ENCODE peak calls at places on chromosomes 2 and 18, in nine cellular contexts. M, A, X, G, S, B, J, U and R are unnamed samples. For H3K4me1, the result is how much of the 10 kb centered on the place peaks cover.

GRCh38 chr18:36469471-36469870 is 172.0 kb downstream of the FHOD3 start:
- DNase-seq in M (peak), A (no peak), X (no peak), G (no peak), S (no peak), B (no peak), J (no peak), U (no peak), R (no peak)

GRCh38 chr2:25131567-25132295 is 36.6 kb downstream of the POMC start:
- DNase-seq in M (peak), A (peak), X (no peak), G (no peak), S (no peak), B (peak), J (peak), U (peak), R (peak)

GRCh38 chr18:24499814-24500601 is 39.6 kb downstream of the HRH4 start:
- DNase-seq in M (no peak), A (no peak), X (no peak), G (no peak), S (no peak), B (no peak), J (peak), U (no peak), R (no peak)

GRCh38 chr2:197137234-197137633 is 173.3 kb downstream of the ANKRD44 start:
- DNase-seq in M (no peak), A (no peak), X (peak), G (no peak), S (no peak), B (no peak), J (peak), U (no peak), R (no peak)

GRCh38 chr2:177171418-177171865 is 41.2 kb upstream of the HNRNPA3 start:
- DNase-seq in M (no peak), A (no peak), X (peak), G (no peak), S (no peak), B (no peak), J (peak), U (no peak), R (no peak)

GRCh38 chr2:218343591-218343990 is 13.1 kb upstream of the CATIP start:
- DNase-seq in M (no peak), A (no peak), X (peak), G (no peak), S (no peak), B (no peak), J (peak), U (no peak), R (no peak)

GRCh38 chr2:61853086-61853847 is 593 bp downstream of the FAM161A start:
- DNase-seq in M (peak), A (peak), X (peak), G (peak), S (no peak), B (peak), J (no peak), U (peak), R (peak)

GRCh38 chr18:48922203-48922800 is 28.5 kb downstream of the SMAD7 start:
- DNase-seq in M (no peak), A (peak), X (no peak), G (peak), S (no peak), B (no peak), J (no peak), U (no peak), R (no peak)

GRCh38 chr2:240358080-240358479 is 77.4 kb upstream of the GPC1 start:
- DNase-seq in M (no peak), A (no peak), X (no peak), G (no peak), S (no peak), B (no peak), J (no peak), U (no peak), R (peak)

GRCh38 chr2:43437363-43437762 is 158.5 kb downstream of the THADA start:
- DNase-seq in M (no peak), A (no peak), X (no peak), G (no peak), S (no peak), B (no peak), J (no peak), U (no peak), R (no peak)

GRCh38 chr18:45136381-45137088 is 455.8 kb downstream of the SETBP1 start:
- DNase-seq in M (no peak), A (no peak), X (no peak), G (no peak), S (no peak), B (no peak), J (no peak), U (no peak), R (no peak)

GRCh38 chr2:63788070-63788469 is 53.6 kb upstream of the UGP2 start:
- DNase-seq in M (no peak), A (no peak), X (peak), G (no peak), S (no peak), B (no peak), J (peak), U (no peak), R (no peak)

GRCh38 chr2:27016801-27017325 is 15.9 kb upstream of the TMEM214 start:
- DNase-seq in M (peak), A (peak), X (peak), G (peak), S (no peak), B (peak), J (peak), U (peak), R (peak)

DNA sequence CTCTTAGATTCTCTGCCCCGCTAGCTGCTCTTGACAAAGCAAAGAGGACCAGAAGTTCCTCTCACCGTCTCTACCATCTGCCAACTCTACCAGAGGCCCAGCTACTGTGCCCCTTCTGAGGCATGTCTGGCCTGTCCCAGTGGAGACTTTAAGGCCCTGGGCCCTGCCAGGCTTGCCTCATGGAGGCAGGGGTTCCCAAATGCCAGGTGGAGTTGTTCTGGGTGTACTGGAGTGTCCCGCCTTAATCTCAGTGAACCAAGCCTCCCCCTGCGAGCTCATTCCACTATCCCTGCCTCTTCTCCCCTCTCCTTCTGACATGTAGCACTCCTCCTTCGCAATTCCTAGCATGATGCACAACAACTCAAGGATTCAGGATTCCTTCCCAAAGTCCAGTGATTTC is 2.3 kb downstream of the HOXD12 start:
- DNase-seq in M (no peak), A (no peak), X (no peak), G (no peak), S (no peak), B (no peak), J (no peak), U (no peak), R (no peak)
- H3K4me1 ChIP-seq in M (under half), A (under half), X (under half), G (under half), S (half or more), B (under half), J (under half), U (under half), R (under half)

DNA sequence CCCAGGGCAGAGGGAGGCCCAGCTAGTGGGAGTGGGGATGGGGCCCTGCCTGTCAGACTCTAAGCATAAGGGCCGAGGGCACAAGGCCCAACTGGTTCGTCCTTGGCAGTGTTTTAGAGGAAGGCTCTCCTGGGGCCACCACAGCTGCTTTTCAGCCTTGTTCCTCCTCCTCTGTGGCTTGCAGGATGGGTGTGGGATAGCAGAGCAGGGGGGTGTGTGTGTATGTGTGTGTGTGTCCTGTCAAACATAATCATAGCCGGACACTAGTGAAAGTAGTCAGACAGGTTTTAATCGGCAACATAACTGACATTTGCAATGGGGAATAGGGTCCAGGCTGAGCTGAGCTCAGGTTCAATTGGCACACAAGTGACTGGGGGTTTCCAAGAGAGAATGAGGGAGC is 114.2 kb downstream of the SEPTIN10 start:
- DNase-seq in M (no peak), A (no peak), X (no peak), G (no peak), S (no peak), B (no peak), J (no peak), U (no peak), R (no peak)
- H3K4me1 ChIP-seq in M (under half), A (under half), X (under half), G (under half), S (under half), B (under half), J (under half), U (under half), R (under half)

GRCh38 chr2:170822292-170822884 is 5.7 kb downstream of the GAD1 start:
- DNase-seq in M (no peak), A (no peak), X (no peak), G (no peak), S (no peak), B (no peak), J (no peak), U (no peak), R (no peak)
- H3K4me1 ChIP-seq in M (under half), A (half or more), X (under half), G (under half), S (half or more), B (under half), J (under half), U (under half), R (under half)

DNA sequence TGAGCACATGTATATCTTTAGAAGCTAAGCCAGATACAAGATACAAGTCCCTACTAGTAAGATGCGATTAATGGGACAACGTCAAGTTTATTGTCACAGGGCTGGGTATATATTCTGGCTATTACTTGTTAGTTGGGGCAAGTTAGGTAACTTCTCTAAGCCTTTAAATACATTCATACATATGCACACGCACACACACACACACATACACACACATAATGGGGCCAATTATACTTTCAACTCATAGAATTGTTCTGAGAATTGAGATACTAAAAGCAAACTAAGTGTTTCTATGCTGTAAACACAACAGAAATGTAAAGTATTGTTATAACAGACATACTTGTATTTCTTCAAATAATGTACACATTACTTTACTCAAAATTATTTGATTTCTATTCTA is 116.1 kb downstream of the BCL2 start:
- DNase-seq in M (no peak), A (no peak), X (no peak), G (no peak), S (no peak), B (no peak), J (no peak), U (no peak), R (no peak)
- H3K4me1 ChIP-seq in M (under half), A (under half), X (under half), G (under half), S (under half), B (under half), J (under half), U (under half), R (under half)

GRCh38 chr18:76824754-76825153 is 2.4 kb downstream of the ZNF236 start:
- DNase-seq in M (no peak), A (no peak), X (no peak), G (no peak), S (no peak), B (no peak), J (no peak), U (no peak), R (no peak)

GRCh38 chr18:76823574-76823973 is 1.2 kb downstream of the ZNF236 start:
- DNase-seq in M (peak), A (peak), X (no peak), G (no peak), S (peak), B (no peak), J (peak), U (peak), R (peak)

GRCh38 chr18:76823166-76823539 is 796 bp downstream of the ZNF236 start:
- DNase-seq in M (no peak), A (peak), X (no peak), G (no peak), S (peak), B (peak), J (no peak), U (no peak), R (no peak)

GRCh38 chr18:76822510-76823165 is at the start of gene ZNF236:
- DNase-seq in M (peak), A (peak), X (no peak), G (peak), S (peak), B (peak), J (peak), U (peak), R (peak)

DNA sequence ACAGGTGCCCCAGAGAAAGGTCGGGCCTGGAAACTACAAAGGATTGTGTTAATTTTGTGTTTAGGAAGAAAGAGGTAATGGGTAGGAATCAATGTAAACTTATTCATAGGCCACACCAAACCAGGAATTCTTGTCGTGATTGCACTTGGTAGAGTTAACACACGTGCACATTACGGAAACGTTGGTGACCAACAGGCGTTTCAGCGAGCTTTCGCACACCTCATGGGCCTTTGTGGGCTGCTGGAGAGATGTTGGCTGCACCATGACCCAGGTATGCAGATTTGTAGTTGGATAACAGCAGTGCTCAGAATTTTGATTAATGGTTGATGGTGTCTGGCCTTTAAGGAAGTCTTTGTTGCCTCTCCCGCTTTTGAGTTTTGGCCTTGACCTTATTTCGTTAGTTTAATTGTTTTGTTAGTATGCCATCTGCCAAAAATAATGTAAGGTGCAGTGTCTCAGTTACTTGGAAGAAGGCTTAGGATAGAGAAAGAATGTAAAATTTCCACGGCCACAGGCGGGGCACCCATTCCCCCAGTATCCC is 1.8 kb downstream of the ZNF236 start:
- DNase-seq in M (no peak), A (no peak), X (peak), G (no peak), S (no peak), B (no peak), J (no peak), U (no peak), R (no peak)
- H3K4me1 ChIP-seq in M (under half), A (under half), X (under half), G (under half), S (under half), B (under half), J (under half), U (under half), R (under half)

DNA sequence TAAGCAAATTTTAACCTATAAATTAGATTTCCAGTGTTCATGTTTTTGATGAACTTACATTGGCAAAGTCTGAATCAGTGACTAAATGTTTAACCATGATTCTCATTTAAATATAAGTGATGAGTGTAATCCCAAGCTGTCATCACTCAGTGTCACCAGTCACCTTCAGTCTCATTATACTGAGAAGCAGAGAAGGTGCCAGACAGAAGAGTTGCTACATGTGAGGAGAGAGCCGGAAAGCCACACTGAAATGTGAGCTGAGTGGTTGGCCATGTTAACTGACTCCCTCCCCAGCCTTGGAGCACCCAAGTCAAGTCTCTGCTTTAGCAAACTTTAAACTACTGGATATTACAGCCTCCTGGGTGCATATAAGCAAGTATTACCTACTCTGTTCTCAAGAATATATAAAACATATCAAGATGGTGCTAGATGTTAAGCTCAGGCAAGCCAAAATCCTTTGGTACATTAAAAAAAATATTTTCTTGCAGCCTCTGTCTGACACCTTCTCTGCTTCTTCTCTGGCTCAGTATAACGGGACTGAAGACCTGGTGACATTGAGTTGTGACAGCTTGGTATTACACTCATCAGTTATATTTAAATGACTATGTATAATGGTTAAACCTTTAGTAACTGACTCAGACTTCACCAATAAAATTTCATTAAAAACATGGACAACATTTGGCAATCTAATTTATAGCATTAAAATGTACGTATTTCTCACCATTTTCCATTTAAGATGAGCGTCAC is 75.8 kb upstream of the MAP3K20 start:
- DNase-seq in M (no peak), A (no peak), X (no peak), G (no peak), S (no peak), B (peak), J (no peak), U (no peak), R (no peak)
- H3K4me1 ChIP-seq in M (under half), A (under half), X (under half), G (under half), S (under half), B (half or more), J (under half), U (under half), R (under half)